ENCODE peak calls at places on chromosomes 16 and 17, in nine cellular contexts. N is cardiac fibroblast, U is H7, V is IMR-90, Q is colonic mucosa, O is GM23338, Z is GM06990, I is mesendoderm, A is ovary. B is an unnamed sample.

GRCh38 chr17:62658136-62658535 is 30.7 kb downstream of the MRC2 start:
- DNase-seq in V (no peak), I (no peak), U (no peak), Z (no peak), A (no peak), O (no peak), Q (no peak), N (no peak), B (no peak)

GRCh38 chr16:75250809-75251279 is 580 bp downstream of the BCAR1 start:
- DNase-seq in A (peak), V (no peak), Q (peak), N (no peak), U (peak), I (no peak), O (no peak), Z (no peak), B (peak)

GRCh38 chr17:17235212-17236174 is 1.5 kb downstream of the FLCN start:
- DNase-seq in Q (no peak), I (no peak), O (no peak), V (peak), U (peak), A (no peak), Z (no peak), N (peak), B (no peak)

GRCh38 chr16:26649646-26650045 is 417.1 kb upstream of the C16orf82 start:
- DNase-seq in A (no peak), O (no peak), U (no peak), I (no peak), Z (no peak), V (no peak), N (no peak), Q (no peak), B (no peak)

GRCh38 chr17:3845361-3845753 is 689 bp downstream of the NCBP3 start:
- DNase-seq in U (no peak), I (peak), N (peak), V (no peak), Q (no peak), A (no peak), Z (peak), O (no peak), B (no peak)

GRCh38 chr16:55047903-55048497 is 117.3 kb downstream of the IRX5 start:
- DNase-seq in V (no peak), A (no peak), N (no peak), Z (no peak), I (no peak), Q (no peak), O (no peak), U (no peak), B (no peak)

GRCh38 chr17:13572581-13572980 is 29.1 kb downstream of the HS3ST3A1 start:
- DNase-seq in O (no peak), U (no peak), A (no peak), Z (no peak), V (no peak), Q (no peak), I (no peak), N (no peak), B (no peak)

GRCh38 chr17:39629894-39630293 is 3.1 kb downstream of the PPP1R1B start:
- DNase-seq in O (no peak), Q (no peak), I (no peak), V (no peak), U (no peak), N (no peak), Z (no peak), A (no peak), B (no peak)

GRCh38 chr17:74478369-74479100 is 12.1 kb downstream of the CD300A start:
- DNase-seq in Z (no peak), N (no peak), O (no peak), U (peak), I (no peak), Q (no peak), V (no peak), A (no peak), B (no peak)

GRCh38 chr17:50853015-50853615 is 13.0 kb downstream of the TOB1 start:
- DNase-seq in Q (no peak), O (no peak), N (no peak), U (peak), I (no peak), A (no peak), V (no peak), Z (no peak), B (peak)

GRCh38 chr17:7435676-7436555 is 681 bp downstream of the TMEM102 start:
- DNase-seq in Q (peak), I (peak), V (no peak), A (no peak), Z (peak), U (peak), O (peak), N (no peak), B (peak)

GRCh38 chr17:4810696-4811289 is 3.8 kb downstream of the PLD2 start:
- DNase-seq in I (no peak), N (no peak), V (no peak), Z (no peak), O (no peak), U (no peak), A (no peak), Q (no peak), B (no peak)

GRCh38 chr17:68455756-68456528 is 1.4 kb downstream of the WIPI1 start:
- DNase-seq in A (no peak), V (peak), I (peak), O (no peak), U (no peak), N (peak), Z (no peak), Q (no peak), B (no peak)

GRCh38 chr16:66927012-66927436 is 1.7 kb upstream of the RRAD start:
- DNase-seq in O (peak), I (peak), U (peak), A (no peak), N (peak), Z (peak), V (peak), Q (no peak), B (peak)

GRCh38 chr16:68369697-68370096 is 58.9 kb downstream of the PRMT7 start:
- DNase-seq in A (no peak), U (no peak), I (no peak), O (no peak), N (no peak), V (no peak), Z (peak), Q (no peak), B (no peak)

GRCh38 chr17:49000943-49001342 is 3.8 kb downstream of the IGF2BP1 start:
- DNase-seq in O (no peak), I (no peak), A (no peak), U (no peak), N (peak), Z (no peak), V (peak), Q (no peak), B (no peak)

GRCh38 chr17:74147966-74148365 is 55.5 kb upstream of the RPL38 start:
- DNase-seq in V (no peak), Z (no peak), I (no peak), Q (no peak), O (no peak), A (no peak), N (no peak), U (no peak), B (peak)

GRCh38 chr16:9039208-9039607 is 52.2 kb upstream of the HAPSTR1 start:
- DNase-seq in V (peak), Z (no peak), Q (no peak), A (no peak), N (peak), U (no peak), O (peak), I (peak), B (no peak)

GRCh38 chr17:19386276-19386863 is 620 bp downstream of the MFAP4 start:
- DNase-seq in A (peak), V (peak), Q (no peak), N (peak), I (peak), Z (no peak), O (peak), U (no peak), B (peak)

GRCh38 chr17:38741853-38742421 is 6.2 kb downstream of the PCGF2 start:
- DNase-seq in U (peak), V (no peak), O (no peak), A (no peak), N (peak), Q (peak), Z (no peak), I (no peak), B (no peak)

GRCh38 chr17:50871369-50871768 is 5.2 kb upstream of the TOB1 start:
- DNase-seq in U (no peak), I (no peak), N (no peak), Q (no peak), O (no peak), Z (no peak), A (no peak), V (no peak), B (no peak)

GRCh38 chr16:10787304-10787703 is 31.3 kb downstream of the TVP23A start:
- DNase-seq in Z (peak), U (no peak), O (no peak), Q (no peak), I (peak), V (no peak), N (no peak), A (no peak), B (no peak)

GRCh38 chr17:1120596-1121441 is 59.0 kb downstream of the ABR start:
- DNase-seq in O (no peak), I (no peak), U (no peak), N (no peak), Q (no peak), A (no peak), V (no peak), Z (no peak), B (peak)

DNA sequence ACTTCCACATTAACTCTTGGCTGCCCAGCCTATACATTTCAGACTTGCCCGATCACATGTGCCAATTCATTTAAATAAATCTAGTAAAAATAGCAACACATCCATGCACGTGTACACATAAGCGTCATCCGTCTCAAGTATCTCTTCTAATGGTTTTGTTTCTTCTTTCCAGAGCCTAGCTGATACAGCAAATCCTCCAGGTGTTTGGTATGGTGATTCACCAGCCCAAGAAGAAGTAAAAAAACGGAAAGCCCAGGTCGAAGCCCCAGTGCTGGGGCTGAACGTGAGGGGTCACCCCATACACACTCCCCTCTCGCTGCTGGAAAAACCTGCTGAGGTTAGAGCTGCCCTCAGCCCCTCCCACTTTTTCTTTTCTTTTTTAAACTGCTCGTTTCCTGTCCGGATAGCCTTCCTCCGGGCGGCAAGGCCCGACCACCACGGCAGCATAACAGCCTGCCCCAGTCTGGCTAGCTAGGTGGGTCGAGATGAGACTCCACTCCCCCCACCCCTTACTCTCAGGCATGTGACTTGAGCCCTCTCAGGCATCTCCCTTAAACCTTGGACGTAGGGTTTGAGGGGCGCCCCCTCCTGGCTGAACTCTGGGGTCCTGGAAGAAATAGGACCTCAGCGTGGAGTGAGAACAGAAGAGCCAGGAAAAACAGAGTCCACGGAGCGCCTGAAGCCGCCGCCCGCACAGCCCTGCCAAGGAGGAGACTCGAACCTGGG is 13.9 kb upstream of the OR1F1 start:
- DNase-seq in I (peak), U (peak), V (no peak), Z (peak), O (peak), N (no peak), Q (no peak), A (no peak), B (peak)
- H3K4me3 ChIP-seq in I (no peak), U (peak), V (peak), Z (peak), O (peak), N (no peak), Q (no peak), A (no peak), B (peak)

GRCh38 chr16:69880640-69881133 is 70.4 kb upstream of the CLEC18A start:
- DNase-seq in Z (no peak), A (no peak), V (peak), Q (no peak), U (no peak), O (no peak), N (no peak), I (no peak), B (no peak)
- H3K4me3 ChIP-seq in Z (no peak), A (no peak), V (no peak), Q (no peak), U (no peak), O (no peak), N (no peak), I (no peak), B (no peak)

GRCh38 chr17:45227101-45227591 is 5.5 kb downstream of the FMNL1 start:
- DNase-seq in U (peak), I (no peak), Z (peak), Q (peak), O (no peak), V (no peak), A (no peak), N (no peak), B (no peak)
- H3K4me3 ChIP-seq in U (no peak), I (no peak), Z (peak), Q (no peak), O (no peak), V (no peak), A (no peak), N (no peak), B (no peak)

DNA sequence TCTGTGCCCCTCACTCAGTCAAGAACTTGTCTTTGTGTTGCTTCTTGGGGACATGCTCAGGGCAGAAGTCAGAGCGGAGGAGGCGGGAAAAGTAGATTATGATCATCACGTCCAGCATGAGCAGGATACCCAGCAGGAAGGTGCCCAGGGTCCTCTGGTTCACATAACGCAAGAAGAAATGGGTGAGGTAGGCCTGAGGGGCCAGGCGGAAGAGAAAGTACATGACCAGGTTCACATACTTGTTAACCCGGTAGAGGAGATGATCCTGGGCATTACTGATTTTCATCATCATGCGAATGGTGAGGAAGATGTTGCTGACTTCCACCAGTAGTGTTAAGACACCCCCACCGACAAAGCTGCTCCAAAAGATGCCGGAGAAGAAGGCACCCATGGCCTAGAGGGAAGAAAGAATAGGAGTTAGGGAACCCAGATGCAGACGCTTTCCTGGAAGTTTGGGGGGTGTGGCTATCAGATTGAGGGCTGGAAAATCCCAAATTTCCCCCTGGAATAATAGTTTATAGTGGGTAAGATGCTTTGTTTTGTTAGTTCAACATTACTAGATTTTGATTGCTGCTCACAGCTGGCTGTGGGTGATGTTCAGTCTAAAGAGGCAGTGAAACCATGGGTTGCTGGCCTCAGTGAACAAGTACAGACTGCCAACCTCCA is 1.4 kb downstream of the TLCD1 start:
- DNase-seq in Q (no peak), A (no peak), I (peak), U (no peak), N (no peak), V (no peak), O (peak), Z (no peak), B (peak)
- H3K4me3 ChIP-seq in Q (peak), A (no peak), I (no peak), U (peak), N (no peak), V (no peak), O (peak), Z (peak), B (peak)

DNA sequence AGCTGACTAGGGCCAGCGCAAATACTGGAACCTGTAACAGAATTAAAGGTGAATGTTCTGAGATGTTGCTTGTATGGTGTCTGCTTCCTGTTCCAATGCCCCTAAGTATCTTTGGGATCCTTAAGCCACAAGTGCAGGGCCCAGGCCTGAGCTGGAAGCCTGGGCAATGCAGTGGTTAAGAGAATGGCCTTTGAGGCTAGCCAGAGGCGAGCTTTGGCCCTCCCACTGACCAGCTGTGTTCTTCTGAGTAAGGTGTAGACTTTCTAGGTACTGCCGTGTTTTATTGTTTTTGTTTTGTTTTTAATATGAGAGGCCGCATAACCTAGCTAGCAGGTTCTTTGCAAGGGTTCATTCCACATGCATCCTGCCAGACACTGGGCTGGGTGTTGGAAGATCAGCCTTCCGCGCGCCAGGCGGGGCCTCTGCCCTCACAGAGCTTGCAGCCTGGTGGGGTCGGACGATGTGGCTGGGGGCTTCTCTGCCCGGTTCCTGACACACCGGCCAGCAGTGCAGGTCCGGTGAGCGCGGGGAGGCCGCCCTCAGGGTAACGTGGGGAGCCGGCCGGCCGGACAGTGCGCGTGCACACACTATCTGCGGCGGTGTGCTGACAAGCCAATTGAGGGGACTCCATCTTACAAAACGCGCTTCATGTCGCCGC is 556 bp upstream of the MLX start:
- DNase-seq in Q (no peak), I (no peak), Z (no peak), N (no peak), V (no peak), U (no peak), O (no peak), A (no peak), B (no peak)
- H3K4me3 ChIP-seq in Q (peak), I (no peak), Z (peak), N (peak), V (peak), U (peak), O (peak), A (peak), B (peak)

GRCh38 chr17:21512307-21513011 is 136.3 kb downstream of the KCNJ12 start:
- DNase-seq in A (no peak), N (no peak), Z (no peak), I (no peak), Q (no peak), O (no peak), V (no peak), U (no peak), B (no peak)
- H3K4me3 ChIP-seq in A (no peak), N (no peak), Z (no peak), I (no peak), Q (peak), O (peak), V (peak), U (no peak), B (no peak)

DNA sequence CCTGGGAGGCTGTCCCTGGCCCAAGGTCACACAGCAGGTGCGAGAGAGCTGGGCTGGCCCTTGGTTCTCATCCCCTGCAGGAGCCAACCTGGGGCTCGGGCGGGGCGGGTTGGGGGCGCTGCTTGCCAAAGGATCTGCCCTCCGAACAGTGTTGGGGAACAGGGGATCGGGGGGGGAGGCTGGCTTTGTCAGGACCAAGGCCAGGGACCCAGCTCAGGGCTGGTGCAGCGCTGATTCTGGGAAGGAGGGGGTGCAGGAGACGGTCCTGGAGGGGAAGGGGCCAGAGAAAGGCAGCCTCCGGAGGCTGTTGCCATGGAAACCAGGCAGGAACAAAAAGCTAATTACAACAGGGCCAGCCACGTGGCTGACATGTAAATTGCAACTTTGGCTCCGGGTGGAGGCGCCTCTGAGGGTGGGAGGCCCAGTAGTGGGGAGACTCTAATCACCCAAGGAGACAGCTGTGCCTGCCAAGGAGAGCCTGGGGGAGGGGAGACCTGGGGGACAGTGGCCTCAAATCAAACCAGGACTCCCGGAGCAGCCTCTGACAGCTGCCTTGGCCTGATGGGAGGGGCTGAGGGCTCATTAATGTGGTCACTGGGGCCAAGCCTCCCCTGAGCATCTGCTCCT is 1.3 kb downstream of the TUBB3 start:
- DNase-seq in O (peak), Q (no peak), U (peak), V (peak), A (no peak), N (peak), I (peak), Z (no peak), B (peak)
- H3K4me3 ChIP-seq in O (peak), Q (no peak), U (peak), V (peak), A (no peak), N (peak), I (no peak), Z (no peak), B (peak)

DNA sequence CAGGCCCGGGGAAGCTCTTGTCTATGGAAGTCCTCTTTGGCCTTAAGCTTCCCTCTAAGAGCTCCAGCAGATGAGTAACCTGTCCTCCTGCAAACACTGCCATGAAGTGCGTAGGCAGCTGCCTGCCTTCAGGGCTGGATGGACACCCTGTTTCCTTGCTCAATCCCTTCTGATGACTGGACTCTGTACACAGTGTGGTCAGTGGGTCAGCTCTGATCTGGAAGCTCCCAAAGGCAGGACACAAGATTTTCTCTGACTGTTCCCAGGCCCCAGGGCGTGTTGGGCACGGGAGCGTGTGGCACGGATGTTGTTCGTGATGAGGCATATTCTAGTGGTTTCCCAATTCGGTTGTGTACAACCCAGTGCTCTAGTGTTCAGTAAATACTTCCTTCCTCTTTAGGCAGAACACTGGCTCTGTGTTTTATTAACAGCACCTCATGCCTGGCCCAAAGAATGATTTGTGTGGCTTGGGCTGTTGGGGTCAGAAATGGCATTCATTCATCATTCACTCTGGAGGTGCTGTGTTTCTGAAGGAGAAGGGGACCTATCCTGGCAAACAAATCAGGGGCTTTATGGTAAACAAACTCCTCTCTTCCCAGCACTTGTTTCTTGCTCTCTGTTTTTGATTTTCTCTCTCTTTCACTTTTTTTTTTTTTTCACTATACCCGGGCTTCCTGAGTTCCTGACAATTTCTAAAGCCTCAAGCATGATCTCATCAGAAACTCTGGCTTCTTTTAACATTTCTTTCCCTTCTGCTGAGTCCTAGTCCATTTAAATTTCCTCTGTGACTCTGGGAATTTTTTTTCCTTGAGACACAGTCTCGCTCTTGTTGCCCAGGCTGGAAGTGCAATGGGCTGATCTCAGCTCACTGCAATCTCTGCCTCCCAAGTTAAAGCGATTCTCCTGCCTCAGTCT is 12.0 kb upstream of the RNF157 start:
- DNase-seq in U (no peak), I (no peak), V (peak), Q (no peak), N (peak), A (no peak), Z (peak), O (no peak), B (peak)
- H3K4me3 ChIP-seq in U (no peak), I (no peak), V (no peak), Q (no peak), N (no peak), A (no peak), Z (peak), O (no peak), B (no peak)